ENCODE peak calls at places on chromosomes 4 and X, in six cellular contexts. One of them, this sample, is unnamed.

GRCh38 chr4:42482516-42483327 is 85.4 kb downstream of the SHISA3 start:
- DNase-seq in AG10803: no peak
- DNase-seq in activated B cell treated with CpG ODN at 0.5 μM for 24 hours: no peak
- DNase-seq in gastrocnemius medialis: no peak
- DNase-seq in activated CD8-positive, alpha-beta T cell treated with anti-CD3 and anti-CD28 coated beads for 36 hours: no peak
- DNase-seq in choroid plexus epithelial cell: no peak
- DNase-seq in this sample: no peak

GRCh38 chr4:113278324-113278934 is 229.0 kb downstream of the ANK2 start:
- DNase-seq in AG10803: peak
- DNase-seq in choroid plexus epithelial cell: peak
- DNase-seq in gastrocnemius medialis: peak
- DNase-seq in activated B cell treated with CpG ODN at 0.5 μM for 24 hours: no peak
- DNase-seq in activated CD8-positive, alpha-beta T cell treated with anti-CD3 and anti-CD28 coated beads for 36 hours: peak
- DNase-seq in this sample: peak

GRCh38 chr4:74523076-74523475 is 78.1 kb downstream of the AREG start:
- DNase-seq in activated B cell treated with CpG ODN at 0.5 μM for 24 hours: no peak
- DNase-seq in AG10803: no peak
- DNase-seq in choroid plexus epithelial cell: no peak
- DNase-seq in activated CD8-positive, alpha-beta T cell treated with anti-CD3 and anti-CD28 coated beads for 36 hours: no peak
- DNase-seq in gastrocnemius medialis: no peak
- DNase-seq in this sample: no peak

GRCh38 chrX:47456080-47456479 is 26.9 kb downstream of the ZNF41 start:
- DNase-seq in AG10803: no peak
- DNase-seq in choroid plexus epithelial cell: no peak
- DNase-seq in activated B cell treated with CpG ODN at 0.5 μM for 24 hours: no peak
- DNase-seq in gastrocnemius medialis: peak
- DNase-seq in activated CD8-positive, alpha-beta T cell treated with anti-CD3 and anti-CD28 coated beads for 36 hours: no peak
- DNase-seq in this sample: no peak

GRCh38 chrX:106615041-106615440 is 3.3 kb downstream of the RADX start:
- DNase-seq in activated B cell treated with CpG ODN at 0.5 μM for 24 hours: no peak
- DNase-seq in activated CD8-positive, alpha-beta T cell treated with anti-CD3 and anti-CD28 coated beads for 36 hours: no peak
- DNase-seq in gastrocnemius medialis: no peak
- DNase-seq in choroid plexus epithelial cell: no peak
- DNase-seq in AG10803: no peak
- DNase-seq in this sample: no peak

GRCh38 chr4:76987153-76987562 is 37.6 kb downstream of the SEPTIN11 start:
- DNase-seq in gastrocnemius medialis: no peak
- DNase-seq in choroid plexus epithelial cell: peak
- DNase-seq in AG10803: peak
- DNase-seq in activated CD8-positive, alpha-beta T cell treated with anti-CD3 and anti-CD28 coated beads for 36 hours: no peak
- DNase-seq in activated B cell treated with CpG ODN at 0.5 μM for 24 hours: no peak
- DNase-seq in this sample: no peak

GRCh38 chr4:7105261-7105660 is 37.4 kb upstream of the GRPEL1 start:
- DNase-seq in AG10803: no peak
- DNase-seq in activated CD8-positive, alpha-beta T cell treated with anti-CD3 and anti-CD28 coated beads for 36 hours: no peak
- DNase-seq in activated B cell treated with CpG ODN at 0.5 μM for 24 hours: no peak
- DNase-seq in choroid plexus epithelial cell: peak
- DNase-seq in gastrocnemius medialis: no peak
- DNase-seq in this sample: no peak

GRCh38 chr4:128812360-128812958 is 3.0 kb downstream of the JADE1 start:
- DNase-seq in AG10803: peak
- DNase-seq in activated B cell treated with CpG ODN at 0.5 μM for 24 hours: no peak
- DNase-seq in choroid plexus epithelial cell: peak
- DNase-seq in gastrocnemius medialis: no peak
- DNase-seq in activated CD8-positive, alpha-beta T cell treated with anti-CD3 and anti-CD28 coated beads for 36 hours: peak
- DNase-seq in this sample: peak

GRCh38 chrX:71910526-71911022 is at the start of gene NHSL2:
- DNase-seq in activated B cell treated with CpG ODN at 0.5 μM for 24 hours: no peak
- DNase-seq in gastrocnemius medialis: no peak
- DNase-seq in AG10803: peak
- DNase-seq in choroid plexus epithelial cell: no peak
- DNase-seq in activated CD8-positive, alpha-beta T cell treated with anti-CD3 and anti-CD28 coated beads for 36 hours: peak
- DNase-seq in this sample: no peak

GRCh38 chr4:167171928-167172327 is 62.4 kb downstream of the SPOCK3 start:
- DNase-seq in gastrocnemius medialis: no peak
- DNase-seq in AG10803: no peak
- DNase-seq in activated B cell treated with CpG ODN at 0.5 μM for 24 hours: no peak
- DNase-seq in choroid plexus epithelial cell: no peak
- DNase-seq in activated CD8-positive, alpha-beta T cell treated with anti-CD3 and anti-CD28 coated beads for 36 hours: no peak
- DNase-seq in this sample: no peak

GRCh38 chr4:86848136-86848535 is 1.0 kb downstream of the SLC10A6 start:
- DNase-seq in activated B cell treated with CpG ODN at 0.5 μM for 24 hours: no peak
- DNase-seq in AG10803: peak
- DNase-seq in gastrocnemius medialis: no peak
- DNase-seq in activated CD8-positive, alpha-beta T cell treated with anti-CD3 and anti-CD28 coated beads for 36 hours: no peak
- DNase-seq in choroid plexus epithelial cell: no peak
- DNase-seq in this sample: no peak

GRCh38 chrX:65451663-65452062 is 82.9 kb downstream of the LAS1L start:
- DNase-seq in gastrocnemius medialis: no peak
- DNase-seq in activated CD8-positive, alpha-beta T cell treated with anti-CD3 and anti-CD28 coated beads for 36 hours: peak
- DNase-seq in activated B cell treated with CpG ODN at 0.5 μM for 24 hours: no peak
- DNase-seq in choroid plexus epithelial cell: peak
- DNase-seq in AG10803: peak
- DNase-seq in this sample: peak

GRCh38 chrX:129831486-129831885 is 12.2 kb downstream of the ZDHHC9 start:
- DNase-seq in AG10803: no peak
- DNase-seq in gastrocnemius medialis: no peak
- DNase-seq in activated B cell treated with CpG ODN at 0.5 μM for 24 hours: no peak
- DNase-seq in choroid plexus epithelial cell: no peak
- DNase-seq in activated CD8-positive, alpha-beta T cell treated with anti-CD3 and anti-CD28 coated beads for 36 hours: no peak
- DNase-seq in this sample: no peak

GRCh38 chr4:80006935-80007744 is 65.9 kb downstream of the ANTXR2 start:
- DNase-seq in AG10803: peak
- DNase-seq in choroid plexus epithelial cell: peak
- DNase-seq in activated B cell treated with CpG ODN at 0.5 μM for 24 hours: no peak
- DNase-seq in gastrocnemius medialis: no peak
- DNase-seq in activated CD8-positive, alpha-beta T cell treated with anti-CD3 and anti-CD28 coated beads for 36 hours: peak
- DNase-seq in this sample: no peak

GRCh38 chrX:150337026-150337425 is 26.1 kb upstream of the MAMLD1 start:
- DNase-seq in activated B cell treated with CpG ODN at 0.5 μM for 24 hours: no peak
- DNase-seq in gastrocnemius medialis: no peak
- DNase-seq in AG10803: no peak
- DNase-seq in activated CD8-positive, alpha-beta T cell treated with anti-CD3 and anti-CD28 coated beads for 36 hours: no peak
- DNase-seq in choroid plexus epithelial cell: no peak
- DNase-seq in this sample: no peak

GRCh38 chrX:106263817-106264216 is 95.7 kb downstream of the PWWP3B start:
- DNase-seq in choroid plexus epithelial cell: peak
- DNase-seq in activated CD8-positive, alpha-beta T cell treated with anti-CD3 and anti-CD28 coated beads for 36 hours: no peak
- DNase-seq in gastrocnemius medialis: no peak
- DNase-seq in AG10803: peak
- DNase-seq in activated B cell treated with CpG ODN at 0.5 μM for 24 hours: no peak
- DNase-seq in this sample: peak

GRCh38 chr4:41526628-41527027 is 11.3 kb upstream of the LIMCH1 start:
- DNase-seq in activated CD8-positive, alpha-beta T cell treated with anti-CD3 and anti-CD28 coated beads for 36 hours: no peak
- DNase-seq in gastrocnemius medialis: no peak
- DNase-seq in AG10803: no peak
- DNase-seq in activated B cell treated with CpG ODN at 0.5 μM for 24 hours: no peak
- DNase-seq in choroid plexus epithelial cell: no peak
- DNase-seq in this sample: no peak

GRCh38 chr4:184459413-184459812 is 14.9 kb downstream of the IRF2 start:
- DNase-seq in activated CD8-positive, alpha-beta T cell treated with anti-CD3 and anti-CD28 coated beads for 36 hours: no peak
- DNase-seq in AG10803: peak
- DNase-seq in activated B cell treated with CpG ODN at 0.5 μM for 24 hours: no peak
- DNase-seq in choroid plexus epithelial cell: peak
- DNase-seq in gastrocnemius medialis: no peak
- DNase-seq in this sample: peak

GRCh38 chrX:39174761-39175417 is 373.6 kb downstream of the MID1IP1 start:
- DNase-seq in gastrocnemius medialis: no peak
- DNase-seq in choroid plexus epithelial cell: peak
- DNase-seq in AG10803: no peak
- DNase-seq in activated CD8-positive, alpha-beta T cell treated with anti-CD3 and anti-CD28 coated beads for 36 hours: peak
- DNase-seq in activated B cell treated with CpG ODN at 0.5 μM for 24 hours: no peak
- DNase-seq in this sample: peak

GRCh38 chr4:138639018-138639876 is 376.3 kb upstream of the NOCT start:
- DNase-seq in choroid plexus epithelial cell: peak
- DNase-seq in AG10803: peak
- DNase-seq in gastrocnemius medialis: no peak
- DNase-seq in activated B cell treated with CpG ODN at 0.5 μM for 24 hours: no peak
- DNase-seq in activated CD8-positive, alpha-beta T cell treated with anti-CD3 and anti-CD28 coated beads for 36 hours: no peak
- DNase-seq in this sample: peak

GRCh38 chrX:101450951-101451350 is 34.3 kb upstream of the ARMCX4 start:
- DNase-seq in activated CD8-positive, alpha-beta T cell treated with anti-CD3 and anti-CD28 coated beads for 36 hours: no peak
- DNase-seq in activated B cell treated with CpG ODN at 0.5 μM for 24 hours: no peak
- DNase-seq in gastrocnemius medialis: no peak
- DNase-seq in AG10803: peak
- DNase-seq in choroid plexus epithelial cell: peak
- DNase-seq in this sample: no peak

GRCh38 chr4:78864405-78865024 is 74.7 kb downstream of the PAQR3 start:
- DNase-seq in choroid plexus epithelial cell: peak
- DNase-seq in activated CD8-positive, alpha-beta T cell treated with anti-CD3 and anti-CD28 coated beads for 36 hours: peak
- DNase-seq in gastrocnemius medialis: no peak
- DNase-seq in activated B cell treated with CpG ODN at 0.5 μM for 24 hours: no peak
- DNase-seq in AG10803: peak
- DNase-seq in this sample: peak

GRCh38 chr4:110953898-110954297 is 331.0 kb upstream of the PITX2 start:
- DNase-seq in choroid plexus epithelial cell: no peak
- DNase-seq in gastrocnemius medialis: no peak
- DNase-seq in activated B cell treated with CpG ODN at 0.5 μM for 24 hours: no peak
- DNase-seq in activated CD8-positive, alpha-beta T cell treated with anti-CD3 and anti-CD28 coated beads for 36 hours: no peak
- DNase-seq in AG10803: no peak
- DNase-seq in this sample: no peak

GRCh38 chr4:110963621-110964020 is 340.7 kb upstream of the PITX2 start:
- DNase-seq in activated B cell treated with CpG ODN at 0.5 μM for 24 hours: no peak
- DNase-seq in choroid plexus epithelial cell: no peak
- DNase-seq in activated CD8-positive, alpha-beta T cell treated with anti-CD3 and anti-CD28 coated beads for 36 hours: no peak
- DNase-seq in AG10803: no peak
- DNase-seq in gastrocnemius medialis: no peak
- DNase-seq in this sample: no peak

GRCh38 chr4:110955748-110956147 is 332.9 kb upstream of the PITX2 start:
- DNase-seq in choroid plexus epithelial cell: no peak
- DNase-seq in gastrocnemius medialis: no peak
- DNase-seq in AG10803: no peak
- DNase-seq in activated CD8-positive, alpha-beta T cell treated with anti-CD3 and anti-CD28 coated beads for 36 hours: no peak
- DNase-seq in activated B cell treated with CpG ODN at 0.5 μM for 24 hours: no peak
- DNase-seq in this sample: no peak

GRCh38 chr4:110962616-110963015 is 339.7 kb upstream of the PITX2 start:
- DNase-seq in AG10803: no peak
- DNase-seq in activated CD8-positive, alpha-beta T cell treated with anti-CD3 and anti-CD28 coated beads for 36 hours: no peak
- DNase-seq in gastrocnemius medialis: no peak
- DNase-seq in choroid plexus epithelial cell: no peak
- DNase-seq in activated B cell treated with CpG ODN at 0.5 μM for 24 hours: no peak
- DNase-seq in this sample: no peak

GRCh38 chr4:110959041-110959643 is 336.3 kb upstream of the PITX2 start:
- DNase-seq in gastrocnemius medialis: no peak
- DNase-seq in AG10803: peak
- DNase-seq in choroid plexus epithelial cell: peak
- DNase-seq in activated CD8-positive, alpha-beta T cell treated with anti-CD3 and anti-CD28 coated beads for 36 hours: no peak
- DNase-seq in activated B cell treated with CpG ODN at 0.5 μM for 24 hours: no peak
- DNase-seq in this sample: peak
- TF ChIP-seq CTCF in gastrocnemius medialis: peak
- TF ChIP-seq CTCF in AG10803: peak
- TF ChIP-seq CTCF in choroid plexus epithelial cell: peak
- TF ChIP-seq CTCF in activated CD8-positive, alpha-beta T cell treated with anti-CD3 and anti-CD28 coated beads for 36 hours: no peak
- TF ChIP-seq CTCF in activated B cell treated with CpG ODN at 0.5 μM for 24 hours: no peak
- TF ChIP-seq CTCF in this sample: peak

DNA sequence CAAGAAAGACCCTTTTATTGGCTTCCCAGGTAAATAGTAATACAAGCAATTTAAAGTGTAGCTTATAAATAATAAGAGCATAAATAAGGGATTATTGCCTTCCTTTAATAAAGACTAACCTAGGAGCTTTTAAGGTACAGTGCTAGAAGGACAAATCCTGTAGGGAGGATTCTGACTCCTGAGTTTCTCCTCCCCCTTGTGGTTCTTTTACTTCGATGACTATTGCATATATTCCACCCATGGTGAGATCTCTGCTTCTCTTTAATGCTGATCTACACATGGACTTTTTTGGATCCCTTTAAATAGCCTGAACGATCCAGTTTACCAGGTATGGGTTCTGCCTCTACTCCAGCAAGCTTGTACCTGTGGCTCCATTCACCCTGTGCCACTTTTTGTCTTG is 2.5 kb downstream of the GALNT7 start:
- DNase-seq in gastrocnemius medialis: no peak
- DNase-seq in choroid plexus epithelial cell: peak
- DNase-seq in AG10803: no peak
- DNase-seq in activated CD8-positive, alpha-beta T cell treated with anti-CD3 and anti-CD28 coated beads for 36 hours: no peak
- DNase-seq in activated B cell treated with CpG ODN at 0.5 μM for 24 hours: no peak
- DNase-seq in this sample: peak
- TF ChIP-seq CTCF in gastrocnemius medialis: no peak
- TF ChIP-seq CTCF in choroid plexus epithelial cell: peak
- TF ChIP-seq CTCF in AG10803: peak
- TF ChIP-seq CTCF in activated CD8-positive, alpha-beta T cell treated with anti-CD3 and anti-CD28 coated beads for 36 hours: no peak
- TF ChIP-seq CTCF in activated B cell treated with CpG ODN at 0.5 μM for 24 hours: no peak
- TF ChIP-seq CTCF in this sample: no peak

DNA sequence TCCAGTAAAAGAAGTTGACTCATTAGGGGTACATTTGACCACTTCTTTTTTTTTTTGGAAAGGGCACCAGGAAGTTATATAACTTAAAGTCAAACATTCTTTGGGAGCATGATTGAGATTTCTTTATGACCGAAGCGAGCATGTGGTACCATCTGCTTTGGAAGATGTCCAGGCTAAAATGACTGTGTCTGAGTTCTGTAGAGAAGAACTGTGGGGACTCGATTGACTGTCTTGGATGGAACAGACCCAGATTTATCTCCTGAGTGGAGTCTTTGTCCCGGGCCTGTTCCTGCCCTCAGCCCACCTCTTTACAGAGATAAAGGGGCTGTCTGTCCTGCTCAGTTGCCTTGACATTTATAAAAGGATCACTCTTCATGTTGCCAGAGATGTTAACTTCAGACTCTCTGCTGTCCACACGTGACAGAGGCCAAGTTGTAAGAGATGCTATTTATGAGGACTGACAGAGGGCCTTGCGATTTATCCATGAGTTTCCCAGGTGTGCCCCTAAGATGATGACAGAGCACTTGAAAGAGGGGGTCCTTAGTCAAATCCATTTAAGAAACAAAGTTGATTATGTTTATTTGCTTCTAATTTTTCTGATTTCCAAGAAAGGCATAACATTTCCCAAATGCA is 16.8 kb downstream of the SMIM20 start:
- DNase-seq in choroid plexus epithelial cell: no peak
- DNase-seq in activated B cell treated with CpG ODN at 0.5 μM for 24 hours: no peak
- DNase-seq in activated CD8-positive, alpha-beta T cell treated with anti-CD3 and anti-CD28 coated beads for 36 hours: no peak
- DNase-seq in AG10803: no peak
- DNase-seq in gastrocnemius medialis: no peak
- DNase-seq in this sample: no peak
- TF ChIP-seq CTCF in choroid plexus epithelial cell: no peak
- TF ChIP-seq CTCF in activated B cell treated with CpG ODN at 0.5 μM for 24 hours: no peak
- TF ChIP-seq CTCF in activated CD8-positive, alpha-beta T cell treated with anti-CD3 and anti-CD28 coated beads for 36 hours: no peak
- TF ChIP-seq CTCF in AG10803: no peak
- TF ChIP-seq CTCF in gastrocnemius medialis: no peak
- TF ChIP-seq CTCF in this sample: no peak

GRCh38 chr4:13963601-13964000 is 336.1 kb upstream of the BOD1L1 start:
- DNase-seq in choroid plexus epithelial cell: peak
- DNase-seq in gastrocnemius medialis: no peak
- DNase-seq in AG10803: peak
- DNase-seq in activated B cell treated with CpG ODN at 0.5 μM for 24 hours: no peak
- DNase-seq in activated CD8-positive, alpha-beta T cell treated with anti-CD3 and anti-CD28 coated beads for 36 hours: no peak
- DNase-seq in this sample: no peak

GRCh38 chr4:13970349-13970748 is 342.8 kb upstream of the BOD1L1 start:
- DNase-seq in gastrocnemius medialis: no peak
- DNase-seq in activated CD8-positive, alpha-beta T cell treated with anti-CD3 and anti-CD28 coated beads for 36 hours: no peak
- DNase-seq in choroid plexus epithelial cell: peak
- DNase-seq in activated B cell treated with CpG ODN at 0.5 μM for 24 hours: no peak
- DNase-seq in AG10803: peak
- DNase-seq in this sample: no peak

GRCh38 chr4:13968723-13969122 is 341.2 kb upstream of the BOD1L1 start:
- DNase-seq in choroid plexus epithelial cell: no peak
- DNase-seq in gastrocnemius medialis: no peak
- DNase-seq in AG10803: peak
- DNase-seq in activated B cell treated with CpG ODN at 0.5 μM for 24 hours: no peak
- DNase-seq in activated CD8-positive, alpha-beta T cell treated with anti-CD3 and anti-CD28 coated beads for 36 hours: no peak
- DNase-seq in this sample: no peak

GRCh38 chr4:13966241-13967195 is 339.0 kb upstream of the BOD1L1 start:
- DNase-seq in choroid plexus epithelial cell: peak
- DNase-seq in AG10803: peak
- DNase-seq in activated B cell treated with CpG ODN at 0.5 μM for 24 hours: no peak
- DNase-seq in activated CD8-positive, alpha-beta T cell treated with anti-CD3 and anti-CD28 coated beads for 36 hours: no peak
- DNase-seq in gastrocnemius medialis: no peak
- DNase-seq in this sample: peak
- TF ChIP-seq CTCF in choroid plexus epithelial cell: peak
- TF ChIP-seq CTCF in AG10803: peak
- TF ChIP-seq CTCF in activated B cell treated with CpG ODN at 0.5 μM for 24 hours: no peak
- TF ChIP-seq CTCF in activated CD8-positive, alpha-beta T cell treated with anti-CD3 and anti-CD28 coated beads for 36 hours: no peak
- TF ChIP-seq CTCF in gastrocnemius medialis: no peak
- TF ChIP-seq CTCF in this sample: no peak